ENCODE peak calls at places on chromosomes 5 and 9, in four cellular contexts. R is cardiac fibroblast, Z is H9, M is astrocyte of the cerebellum. N is an unnamed sample.

GRCh38 chr9:89661956-89662717 is 57.3 kb downstream of the GADD45G start:
- DNase-seq in R (peak; percentile 59), Z (peak; percentile 98), M (peak; percentile 89), N (peak; percentile 96)

GRCh38 chr5:24222866-24223265 is 421.9 kb downstream of the CDH10 start:
- DNase-seq in R (peak; percentile 41), Z (no peak), M (peak; percentile 26), N (no peak)

GRCh38 chr5:108148715-108149139 is 233.2 kb downstream of the FBXL17 start:
- DNase-seq in R (peak; percentile 49), Z (no peak), M (peak; percentile 0), N (peak; percentile 4)

GRCh38 chr5:140176028-140176382 is 1.0 kb downstream of the CYSTM1 start:
- DNase-seq in R (no peak), Z (no peak), M (no peak), N (no peak)

GRCh38 chr5:116574682-116575634 is at the start of gene SEMA6A:
- DNase-seq in R (peak; percentile 91), Z (peak; percentile 97), M (peak; percentile 54), N (peak; percentile 93)

GRCh38 chr9:91421022-91421765 is 2.4 kb downstream of the NFIL3 start:
- DNase-seq in R (peak; percentile 30), Z (peak; percentile 46), M (no peak), N (peak; percentile 70)

GRCh38 chr5:122363623-122364022 is 51.6 kb downstream of the SNCAIP start:
- DNase-seq in R (no peak), Z (no peak), M (no peak), N (no peak)

GRCh38 chr5:34501840-34502239 is 154.3 kb upstream of the RAI14 start:
- DNase-seq in R (no peak), Z (no peak), M (no peak), N (no peak)

GRCh38 chr9:69171049-69171448 is 3.0 kb upstream of the TJP2 start:
- DNase-seq in R (peak; percentile 81), Z (no peak), M (no peak), N (no peak)

GRCh38 chr5:378976-379742 is 57.6 kb downstream of the AHRR start:
- DNase-seq in R (peak; percentile 45), Z (peak; percentile 19), M (peak; percentile 35), N (peak; percentile 45)

GRCh38 chr5:126745259-126745992 is 31.5 kb upstream of the LMNB1 start:
- DNase-seq in R (no peak), Z (peak; percentile 39), M (no peak), N (no peak)

GRCh38 chr5:112960316-112960715 is 16.3 kb upstream of the DCP2 start:
- DNase-seq in R (no peak), Z (no peak), M (no peak), N (no peak)

GRCh38 chr5:96049398-96050272 is 88.0 kb upstream of the ELL2 start:
- DNase-seq in R (peak; percentile 81), Z (no peak), M (no peak), N (peak; percentile 9)

GRCh38 chr5:97194366-97194765 is 11.3 kb upstream of the RIOK2 start:
- DNase-seq in R (no peak), Z (no peak), M (no peak), N (no peak)

GRCh38 chr9:119963798-119964372 is 594.6 kb upstream of the BRINP1 start:
- DNase-seq in R (peak; percentile 75), Z (peak; percentile 95), M (peak; percentile 94), N (peak; percentile 85)

GRCh38 chr5:69415584-69415958 is 655 bp downstream of the MARVELD2 start:
- DNase-seq in R (no peak), Z (peak; percentile 43), M (no peak), N (no peak)

GRCh38 chr5:10489810-10490426 is 48.2 kb downstream of the ROPN1L start:
- DNase-seq in R (peak; percentile 33), Z (no peak), M (no peak), N (no peak)

GRCh38 chr5:110038297-110038997 is 348.7 kb downstream of the MAN2A1 start:
- DNase-seq in R (peak; percentile 26), Z (no peak), M (peak; percentile 69), N (no peak)

GRCh38 chr5:56615750-56616149 is 199.6 kb upstream of the MAP3K1 start:
- DNase-seq in R (no peak), Z (no peak), M (no peak), N (no peak)

GRCh38 chr9:74953235-74953741 is 576 bp upstream of the C9orf40 start:
- DNase-seq in R (no peak), Z (no peak), M (no peak), N (no peak)

GRCh38 chr9:135076143-135076875 is 11.2 kb upstream of the OLFM1 start:
- DNase-seq in R (no peak), Z (peak; percentile 26), M (no peak), N (no peak)

GRCh38 chr5:74075900-74076484 is 450.0 kb downstream of the ARHGEF28 start:
- DNase-seq in R (no peak), Z (no peak), M (no peak), N (no peak)

GRCh38 chr5:93723005-93723404 is 18.4 kb downstream of the POU5F2 start:
- DNase-seq in R (peak; percentile 31), Z (no peak), M (no peak), N (no peak)

GRCh38 chr9:131402738-131403492 is 9.0 kb downstream of the PRRC2B start:
- DNase-seq in R (peak; percentile 94), Z (no peak), M (peak; percentile 74), N (peak; percentile 85)

GRCh38 chr5:543351-543750 is 19.1 kb upstream of the SLC9A3 start:
- DNase-seq in R (no peak), Z (no peak), M (no peak), N (no peak)

GRCh38 chr9:85501474-85501873 is 240.3 kb downstream of the AGTPBP1 start:
- DNase-seq in R (no peak), Z (no peak), M (no peak), N (no peak)

GRCh38 chr5:75654693-75655315 is 43.6 kb downstream of the ANKDD1B start:
- DNase-seq in R (no peak), Z (no peak), M (no peak), N (no peak)

GRCh38 chr9:108094676-108094993 is 605.1 kb upstream of the KLF4 start:
- DNase-seq in R (peak; percentile 54), Z (no peak), M (no peak), N (no peak)

GRCh38 chr5:39616131-39616530 is 191.4 kb upstream of the DAB2 start:
- DNase-seq in R (peak; percentile 13), Z (no peak), M (no peak), N (no peak)

GRCh38 chr9:138116521-138116920 is 238.9 kb downstream of the CACNA1B start:
- DNase-seq in R (no peak), Z (no peak), M (no peak), N (no peak)

GRCh38 chr5:107455111-107455544 is 215.6 kb downstream of the EFNA5 start:
- DNase-seq in R (no peak), Z (no peak), M (no peak), N (peak; percentile 34)

GRCh38 chr9:131432050-131432449 is 38.2 kb downstream of the PRRC2B start:
- DNase-seq in R (no peak), Z (no peak), M (no peak), N (no peak)

GRCh38 chr5:73901045-73901444 is 275.0 kb downstream of the ARHGEF28 start:
- DNase-seq in R (peak; percentile 97), Z (no peak), M (no peak), N (peak; percentile 51)

GRCh38 chr9:77440057-77440456 is 208.1 kb downstream of the GNA14 start:
- DNase-seq in R (no peak), Z (peak; percentile 73), M (peak; percentile 90), N (peak; percentile 29)

GRCh38 chr9:125608488-125609224 is 98.4 kb downstream of the MAPKAP1 start:
- DNase-seq in R (peak; percentile 23), Z (no peak), M (no peak), N (no peak)

GRCh38 chr5:139390639-139391569 is 1.2 kb upstream of the MZB1 start:
- DNase-seq in R (no peak), Z (no peak), M (no peak), N (peak; percentile 23)

GRCh38 chr5:144352732-144353317 is 182.2 kb downstream of the KCTD16 start:
- DNase-seq in R (no peak), Z (no peak), M (no peak), N (no peak)

N was measured in AG08396.